ENCODE peak calls at places on chromosome X, in six cellular contexts. E, B, O, M, D and T are unnamed samples.

GRCh38 chrX:149003863-149004660 is 501.0 kb downstream of the IDS start:
- DNase-seq in D (no peak), B (peak; percentile 3), O (no peak), E (no peak), M (no peak), T (no peak)

GRCh38 chrX:13029831-13030771 is 14.3 kb downstream of the FAM9C start:
- DNase-seq in E (no peak), M (peak; percentile 26), O (no peak), B (no peak), D (no peak), T (no peak)

GRCh38 chrX:29858714-29859113 is 356.6 kb upstream of the MAGEB2 start:
- DNase-seq in D (no peak), E (no peak), M (no peak), O (no peak), B (no peak), T (no peak)

GRCh38 chrX:11180571-11180970 is 69.4 kb downstream of the HCCS start:
- DNase-seq in B (no peak), D (no peak), O (no peak), M (no peak), E (no peak), T (no peak)

GRCh38 chrX:18617351-18617750 is 54.6 kb downstream of the RS1 start:
- DNase-seq in E (no peak), B (no peak), D (no peak), M (no peak), O (no peak), T (no peak)

GRCh38 chrX:7191681-7192110 is 43.7 kb upstream of the PUDP start:
- DNase-seq in M (no peak), B (peak; percentile 27), E (no peak), D (no peak), O (no peak), T (no peak)

GRCh38 chrX:134513091-134513490 is 53.1 kb downstream of the HPRT1 start:
- DNase-seq in O (no peak), M (no peak), B (no peak), D (no peak), E (no peak), T (no peak)

GRCh38 chrX:153638436-153639176 is 8.4 kb upstream of the DUSP9 start:
- DNase-seq in B (no peak), O (no peak), E (no peak), M (no peak), D (no peak), T (no peak)

GRCh38 chrX:3052864-3053263 is 11.6 kb downstream of the ARSF start:
- DNase-seq in D (no peak), M (no peak), B (no peak), E (no peak), O (no peak), T (no peak)

GRCh38 chrX:124280294-124280902 is 52.1 kb upstream of the TEX13D start:
- DNase-seq in O (no peak), E (no peak), B (no peak), D (no peak), M (no peak), T (no peak)

GRCh38 chrX:20237864-20238263 is 28.8 kb downstream of the RPS6KA3 start:
- DNase-seq in E (no peak), B (no peak), M (no peak), O (no peak), D (no peak), T (no peak)

GRCh38 chrX:10254746-10255145 is 98.0 kb downstream of the CLCN4 start:
- DNase-seq in E (no peak), M (no peak), B (peak; percentile 8), O (no peak), D (no peak), T (no peak)

GRCh38 chrX:74890676-74891430 is 34.4 kb downstream of the NEXMIF start:
- DNase-seq in E (no peak), D (no peak), O (no peak), B (no peak), M (no peak), T (no peak)

GRCh38 chrX:27715610-27716009 is 92.2 kb upstream of the MAGEB10 start:
- DNase-seq in B (no peak), D (no peak), E (no peak), M (no peak), O (no peak), T (no peak)

GRCh38 chrX:153600032-153600373 is 1.1 kb upstream of the CCNQ start:
- DNase-seq in O (no peak), D (no peak), E (no peak), M (no peak), B (peak; percentile 43), T (no peak)

GRCh38 chrX:153727108-153727931 is 2.7 kb downstream of the ABCD1 start:
- DNase-seq in E (peak; percentile 64), M (no peak), D (peak; percentile 71), O (no peak), B (peak; percentile 43), T (no peak)

GRCh38 chrX:149807747-149808458 is 26.2 kb downstream of the MAGEA9 start:
- DNase-seq in M (no peak), D (no peak), E (no peak), B (peak; percentile 6), O (no peak), T (no peak)

GRCh38 chrX:9958183-9958582 is 9.0 kb upstream of the CLDN34 start:
- DNase-seq in O (no peak), B (peak; percentile 18), E (no peak), M (no peak), D (no peak), T (no peak)